ENCODE peak calls at places on chromosomes 7 and 10, in nine cellular contexts. T is T-helper 9 cell, W is lung, A is H9, K is T-helper 2 cell, D is AG20443, O is GM10248, I is M059J, X is gastrocnemius medialis. C is an unnamed sample.

GRCh38 chr7:80249184-80249583 is 114.6 kb downstream of the GNAI1 start:
- DNase-seq in K (no peak), O (no peak), D (no peak), X (no peak), A (no peak), W (no peak), I (no peak), T (no peak), C (no peak)

GRCh38 chr10:13238271-13239077 is 4.3 kb upstream of the UCMA start:
- DNase-seq in K (no peak), A (no peak), T (no peak), W (no peak), D (no peak), I (no peak), X (no peak), O (no peak), C (no peak)

GRCh38 chr10:117983961-117984360 is 62.8 kb downstream of the RAB11FIP2 start:
- DNase-seq in W (no peak), T (no peak), X (no peak), D (no peak), O (no peak), A (no peak), K (no peak), I (no peak), C (no peak)

GRCh38 chr10:72506474-72506873 is 119.4 kb downstream of the MICU1 start:
- DNase-seq in W (no peak), K (no peak), T (no peak), D (no peak), O (no peak), X (no peak), I (no peak), A (no peak), C (no peak)

GRCh38 chr7:36881206-36881605 is 156.9 kb upstream of the AOAH start:
- DNase-seq in D (no peak), W (no peak), I (no peak), O (no peak), K (no peak), A (no peak), X (no peak), T (no peak), C (no peak)

GRCh38 chr10:6074489-6075301 is 12.5 kb upstream of the IL2RA start:
- DNase-seq in W (no peak), D (peak), O (no peak), A (no peak), I (peak), T (no peak), X (no peak), K (no peak), C (no peak)

GRCh38 chr10:111113961-111114830 is 37.4 kb downstream of the ADRA2A start:
- DNase-seq in T (no peak), K (no peak), O (no peak), W (no peak), I (peak), D (peak), A (peak), X (no peak), C (no peak)

GRCh38 chr7:99143853-99144672 is at the start of gene SMURF1:
- DNase-seq in W (peak), D (peak), I (peak), T (peak), O (peak), K (peak), X (peak), A (peak), C (peak)

GRCh38 chr10:115572740-115573455 is 479.7 kb downstream of the ATRNL1 start:
- DNase-seq in O (peak), T (no peak), W (no peak), I (no peak), D (no peak), K (no peak), A (peak), X (no peak), C (peak)

GRCh38 chr7:151566897-151567320 is 47.2 kb upstream of the RHEB start:
- DNase-seq in A (no peak), I (no peak), T (no peak), X (no peak), D (peak), K (no peak), O (no peak), W (no peak), C (no peak)